ENCODE peak calls at places on chromosomes 4 and X, in seven cellular contexts. W is IMR-90, S is fibroblast of the aortic adventitia, P is GM23338, Q is brain microvascular endothelial cell, A is thoracic aorta, V is mesenchymal stem cell. J is an unnamed sample.

GRCh38 chr4:19293080-19293479 is 958.6 kb upstream of the SLIT2 start:
- DNase-seq in P (no peak), Q (no peak), W (no peak), S (no peak), V (no peak), A (no peak), J (no peak)

GRCh38 chrX:50718791-50719190 is 95.2 kb downstream of the SHROOM4 start:
- DNase-seq in P (no peak), S (no peak), A (no peak), W (peak; percentile 63), Q (no peak), V (no peak), J (no peak)

GRCh38 chrX:30597258-30598012 is 19.9 kb upstream of the TASL start:
- DNase-seq in S (peak; percentile 9), P (no peak), V (no peak), W (no peak), Q (no peak), A (no peak), J (no peak)

GRCh38 chrX:16786791-16787735 is 797 bp downstream of the TXLNG start:
- DNase-seq in V (no peak), W (no peak), Q (no peak), A (no peak), P (peak; percentile 33), S (peak; percentile 32), J (peak; percentile 9)

GRCh38 chr4:162683659-162684370 is 482.9 kb downstream of the NAF1 start:
- DNase-seq in Q (peak; percentile 42), V (peak; percentile 8), A (no peak), W (no peak), P (no peak), S (no peak), J (peak; percentile 55)

GRCh38 chr4:70830054-70830453 is 9.6 kb downstream of the GRSF1 start:
- DNase-seq in S (no peak), Q (no peak), P (no peak), V (no peak), W (no peak), A (no peak), J (no peak)

GRCh38 chr4:62399242-62399641 is 1199.1 kb downstream of the ADGRL3 start:
- DNase-seq in V (peak; percentile 7), Q (no peak), A (no peak), W (no peak), P (peak; percentile 8), S (no peak), J (no peak)

GRCh38 chr4:46844325-46844917 is 64.6 kb downstream of the COX7B2 start:
- DNase-seq in W (peak; percentile 61), Q (peak; percentile 72), P (peak; percentile 82), S (peak; percentile 74), A (peak; percentile 6), V (peak; percentile 63), J (peak; percentile 66)

GRCh38 chr4:39470402-39470801 is 11.5 kb downstream of the LIAS start:
- DNase-seq in Q (no peak), W (no peak), V (no peak), P (no peak), A (no peak), S (no peak), J (no peak)

DNA sequence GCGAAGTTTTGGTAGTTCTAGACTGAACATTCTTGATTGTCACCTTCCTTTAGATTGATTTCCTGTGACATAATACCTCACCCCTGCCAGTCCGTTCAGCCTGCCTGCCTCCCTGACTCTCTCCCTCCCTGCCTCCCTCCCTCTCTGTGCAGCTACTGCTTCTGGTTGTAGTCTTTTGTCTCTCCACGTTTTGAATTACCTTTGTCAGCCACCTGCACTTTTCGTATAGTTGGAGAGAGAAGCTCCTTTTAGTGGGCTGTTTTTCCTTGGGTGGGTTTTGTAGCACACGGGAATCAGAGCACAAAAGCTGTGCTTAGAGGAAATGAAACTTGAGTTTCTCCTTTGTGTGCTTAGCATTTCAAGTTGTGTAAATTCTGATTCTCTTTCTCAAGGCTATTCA is 32.6 kb upstream of the MSMO1 start:
- DNase-seq in S (no peak), V (no peak), A (no peak), P (peak; percentile 18), W (no peak), Q (no peak), J (no peak)
- H3K4me3 ChIP-seq in S (no peak overlapping the region), V (no peak overlapping the region), A (no peak overlapping the region), P (no peak overlapping the region), W (no peak overlapping the region), Q (no peak overlapping the region), J (no peak overlapping the region)

GRCh38 chr4:176794651-176795050 is 1.9 kb upstream of the VEGFC start:
- DNase-seq in S (no peak), Q (no peak), V (no peak), A (no peak), P (no peak), W (no peak), J (no peak)

GRCh38 chr4:176792348-176793059 is at the start of gene VEGFC:
- DNase-seq in P (peak; percentile 85), V (peak; percentile 80), S (peak; percentile 70), Q (peak; percentile 70), A (no peak), W (peak; percentile 73), J (no peak)

GRCh38 chr4:176791591-176792347 is 953 bp downstream of the VEGFC start:
- DNase-seq in P (peak; percentile 58), V (peak; percentile 70), S (peak; percentile 64), A (no peak), W (peak; percentile 54), Q (no peak), J (no peak)

GRCh38 chr4:176794151-176794550 is 1.4 kb upstream of the VEGFC start:
- DNase-seq in V (peak; percentile 69), S (peak; percentile 93), Q (peak; percentile 89), P (no peak), W (peak; percentile 98), A (no peak), J (no peak)

GRCh38 chr4:176793060-176793605 is 411 bp upstream of the VEGFC start:
- DNase-seq in S (no peak), V (no peak), A (no peak), Q (no peak), W (no peak), P (peak; percentile 30), J (no peak)
- H3K4me3 ChIP-seq in S (peak overlapping the region; percentile 53), V (peak overlapping the region; percentile 91), A (peak overlapping the region; percentile 77), Q (peak overlapping the region; percentile 47), W (peak overlapping the region; percentile 96), P (peak overlapping the region; percentile 70), J (no peak overlapping the region)

GRCh38 chrX:1597345-1598020 is 6.1 kb downstream of the AKAP17A start:
- DNase-seq in P (no peak), V (no peak), S (no peak), A (no peak), W (no peak), Q (no peak), J (no peak)
- H3K4me3 ChIP-seq in P (no peak overlapping the region), V (peak overlapping the region; percentile 14), S (no peak overlapping the region), A (no peak overlapping the region), W (no peak overlapping the region), Q (no peak overlapping the region), J (no peak overlapping the region)

DNA sequence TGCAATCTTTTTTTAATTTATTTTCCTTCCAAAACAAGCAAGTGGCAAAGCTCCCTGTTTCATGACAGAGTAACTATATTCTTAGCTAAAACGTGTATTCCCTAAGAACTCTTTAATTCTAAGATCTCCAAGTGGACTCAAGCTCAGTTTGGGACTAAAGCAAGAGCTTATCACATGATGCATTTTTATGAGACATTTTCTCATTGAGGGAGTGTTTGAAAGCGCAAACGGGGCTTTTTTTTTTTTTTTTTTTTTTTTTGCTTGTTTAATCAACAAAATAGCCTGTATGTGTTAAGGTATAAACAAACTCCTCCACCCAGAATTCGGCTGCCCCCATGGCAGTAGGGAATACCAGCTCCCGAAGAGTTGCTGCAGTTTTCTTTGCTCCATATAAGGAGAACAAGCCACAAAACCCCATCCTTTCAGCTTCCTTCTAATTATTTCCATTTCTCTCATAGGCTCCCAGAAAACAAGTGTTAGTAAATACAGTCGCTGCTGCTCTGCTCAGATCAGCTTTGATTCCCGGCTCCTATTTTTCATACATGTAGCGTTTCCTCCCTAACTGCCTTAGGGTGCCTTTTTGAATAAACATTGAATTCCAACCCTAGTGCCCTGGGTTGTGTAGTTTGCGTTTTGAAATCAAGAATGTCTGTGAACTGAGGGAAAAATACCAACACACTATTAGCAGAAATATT is 669 bp upstream of the PPARGC1A start:
- DNase-seq in Q (no peak), A (no peak), P (peak; percentile 19), W (no peak), V (peak; percentile 45), S (no peak), J (no peak)
- H3K4me3 ChIP-seq in Q (peak overlapping the region; percentile 60), A (peak overlapping the region; percentile 71), P (peak overlapping the region; percentile 10), W (peak overlapping the region; percentile 24), V (no peak overlapping the region), S (no peak overlapping the region), J (no peak overlapping the region)

DNA sequence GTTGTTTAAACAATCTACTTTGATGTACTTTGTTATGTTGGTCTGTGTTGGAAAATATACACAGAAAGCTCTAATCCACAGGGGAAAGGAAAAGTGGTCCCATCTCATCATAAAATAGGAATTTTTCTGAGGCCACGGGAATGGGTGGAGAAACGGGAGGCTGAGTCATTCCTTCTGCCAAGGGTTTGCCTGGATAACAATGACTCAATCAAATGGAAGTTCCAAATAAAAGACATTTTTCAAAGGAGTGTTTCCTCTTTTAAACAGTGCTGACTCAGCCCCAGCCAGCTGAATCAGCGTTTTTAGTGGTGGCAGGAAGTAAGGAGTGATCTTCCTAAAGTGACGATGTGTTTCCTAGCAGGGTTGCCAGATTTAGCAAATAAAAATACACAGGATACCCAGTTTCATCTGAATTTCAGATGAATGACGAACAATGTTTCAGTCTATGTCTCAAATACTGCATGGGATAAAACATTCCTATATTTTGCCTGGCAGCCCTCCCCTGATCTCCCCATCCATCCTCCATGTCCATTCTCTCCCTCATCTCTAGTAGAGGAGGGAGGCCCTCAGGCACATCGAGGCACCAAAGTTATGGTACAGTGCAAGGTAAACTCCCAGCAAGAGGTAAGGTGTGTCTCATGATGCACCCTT is 345.4 kb upstream of the GATB start:
- DNase-seq in V (peak; percentile 99), W (peak; percentile 97), Q (peak; percentile 91), A (peak; percentile 74), S (peak; percentile 97), P (peak; percentile 19), J (peak; percentile 51)
- H3K4me3 ChIP-seq in V (no peak overlapping the region), W (no peak overlapping the region), Q (no peak overlapping the region), A (no peak overlapping the region), S (no peak overlapping the region), P (no peak overlapping the region), J (no peak overlapping the region)